ENCODE peak calls at places on chromosomes 6 and 20, in five cellular contexts. One of them, this sample, is unnamed.

GRCh38 chr6:50842861-50843384 is 24.3 kb downstream of the TFAP2B start:
- DNase-seq in SK-N-SH: no peak
- DNase-seq in HepG2: no peak
- DNase-seq in K562: no peak
- DNase-seq in H1: no peak
- DNase-seq in this sample: no peak

GRCh38 chr6:167975449-167975848 is 22.0 kb upstream of the KIF25 start:
- DNase-seq in K562: no peak
- DNase-seq in HepG2: no peak
- DNase-seq in SK-N-SH: no peak
- DNase-seq in H1: no peak
- DNase-seq in this sample: no peak

GRCh38 chr6:155185544-155185943 is 78.3 kb upstream of the CLDN20 start:
- DNase-seq in HepG2: no peak
- DNase-seq in H1: no peak
- DNase-seq in K562: no peak
- DNase-seq in SK-N-SH: no peak
- DNase-seq in this sample: no peak

GRCh38 chr6:40710626-40711354 is 123.6 kb upstream of the LRFN2 start:
- DNase-seq in HepG2: no peak
- DNase-seq in H1: no peak
- DNase-seq in SK-N-SH: no peak
- DNase-seq in K562: no peak
- DNase-seq in this sample: peak; percentile 15

GRCh38 chr6:161029195-161029809 is 37.7 kb downstream of the MAP3K4 start:
- DNase-seq in SK-N-SH: no peak
- DNase-seq in H1: no peak
- DNase-seq in K562: no peak
- DNase-seq in HepG2: no peak
- DNase-seq in this sample: peak; percentile 88

GRCh38 chr6:169950558-169950957 is 199.1 kb downstream of the ERMARD start:
- DNase-seq in HepG2: no peak
- DNase-seq in H1: no peak
- DNase-seq in K562: no peak
- DNase-seq in SK-N-SH: no peak
- DNase-seq in this sample: no peak

GRCh38 chr6:150846641-150847040 is 18.9 kb upstream of the MTHFD1L start:
- DNase-seq in H1: no peak
- DNase-seq in K562: no peak
- DNase-seq in HepG2: no peak
- DNase-seq in SK-N-SH: no peak
- DNase-seq in this sample: no peak

GRCh38 chr20:35039146-35039545 is 53.5 kb downstream of the TRPC4AP start:
- DNase-seq in K562: peak; percentile 16
- DNase-seq in H1: no peak
- DNase-seq in SK-N-SH: no peak
- DNase-seq in HepG2: no peak
- DNase-seq in this sample: no peak

GRCh38 chr20:5634894-5635293 is 115.3 kb upstream of the SHLD1 start:
- DNase-seq in HepG2: no peak
- DNase-seq in H1: no peak
- DNase-seq in SK-N-SH: no peak
- DNase-seq in K562: no peak
- DNase-seq in this sample: no peak

GRCh38 chr6:45949256-45949655 is 66.4 kb downstream of the CLIC5 start:
- DNase-seq in SK-N-SH: no peak
- DNase-seq in H1: no peak
- DNase-seq in HepG2: no peak
- DNase-seq in K562: no peak
- DNase-seq in this sample: no peak

GRCh38 chr6:72350256-72350875 is 271.5 kb upstream of the KCNQ5 start:
- DNase-seq in K562: no peak
- DNase-seq in HepG2: no peak
- DNase-seq in SK-N-SH: no peak
- DNase-seq in H1: no peak
- DNase-seq in this sample: no peak

GRCh38 chr20:58818585-58819285 is 32.0 kb downstream of the GNAS-AS1 start:
- DNase-seq in SK-N-SH: no peak
- DNase-seq in HepG2: no peak
- DNase-seq in H1: no peak
- DNase-seq in K562: no peak
- DNase-seq in this sample: peak; percentile 3

GRCh38 chr20:47768016-47768953 is 17.0 kb downstream of the SULF2 start:
- DNase-seq in K562: no peak
- DNase-seq in SK-N-SH: no peak
- DNase-seq in HepG2: no peak
- DNase-seq in H1: no peak
- DNase-seq in this sample: no peak

GRCh38 chr6:115782612-115783011 is 278.1 kb downstream of the FRK start:
- DNase-seq in H1: no peak
- DNase-seq in HepG2: no peak
- DNase-seq in SK-N-SH: no peak
- DNase-seq in K562: no peak
- DNase-seq in this sample: no peak

GRCh38 chr20:43938932-43939761 is 24.5 kb downstream of the TOX2 start:
- DNase-seq in SK-N-SH: no peak
- DNase-seq in H1: no peak
- DNase-seq in K562: no peak
- DNase-seq in HepG2: peak; percentile 72
- DNase-seq in this sample: no peak

GRCh38 chr20:35363190-35363589 is 48.6 kb downstream of the UQCC1 start:
- DNase-seq in H1: no peak
- DNase-seq in K562: peak; percentile 48
- DNase-seq in HepG2: no peak
- DNase-seq in SK-N-SH: no peak
- DNase-seq in this sample: no peak

GRCh38 chr6:32854376-32855178 is 585 bp downstream of the PSMB9 start:
- DNase-seq in SK-N-SH: peak; percentile 30
- DNase-seq in HepG2: no peak
- DNase-seq in K562: no peak
- DNase-seq in H1: no peak
- DNase-seq in this sample: no peak

GRCh38 chr20:22453244-22454080 is 130.9 kb downstream of the FOXA2 start:
- DNase-seq in HepG2: peak; percentile 70
- DNase-seq in SK-N-SH: peak; percentile 25
- DNase-seq in H1: no peak
- DNase-seq in K562: peak; percentile 25
- DNase-seq in this sample: no peak

GRCh38 chr6:137518584-137518983 is 24.4 kb upstream of the OLIG3 start:
- DNase-seq in HepG2: no peak
- DNase-seq in K562: no peak
- DNase-seq in H1: no peak
- DNase-seq in SK-N-SH: no peak
- DNase-seq in this sample: no peak

GRCh38 chr6:23213651-23214050 is 644.3 kb downstream of the HDGFL1 start:
- DNase-seq in SK-N-SH: no peak
- DNase-seq in HepG2: no peak
- DNase-seq in K562: no peak
- DNase-seq in H1: no peak
- DNase-seq in this sample: no peak

GRCh38 chr6:23213193-23213592 is 643.8 kb downstream of the HDGFL1 start:
- DNase-seq in HepG2: no peak
- DNase-seq in SK-N-SH: no peak
- DNase-seq in K562: no peak
- DNase-seq in H1: no peak
- DNase-seq in this sample: no peak

GRCh38 chr6:23212398-23212797 is 643.0 kb downstream of the HDGFL1 start:
- DNase-seq in H1: no peak
- DNase-seq in HepG2: no peak
- DNase-seq in SK-N-SH: no peak
- DNase-seq in K562: no peak
- DNase-seq in this sample: no peak
- TF ChIP-seq GABPA in H1: no peak
- TF ChIP-seq GABPA in HepG2: no peak
- TF ChIP-seq GABPA in SK-N-SH: no peak
- TF ChIP-seq GABPA in K562: no peak
- TF ChIP-seq GABPA in this sample: no peak

GRCh38 chr6:148021135-148021534 is 321.5 kb upstream of the SASH1 start:
- DNase-seq in HepG2: no peak
- DNase-seq in K562: no peak
- DNase-seq in SK-N-SH: no peak
- DNase-seq in H1: no peak
- DNase-seq in this sample: no peak
- TF ChIP-seq GABPA in HepG2: no peak
- TF ChIP-seq GABPA in K562: no peak
- TF ChIP-seq GABPA in SK-N-SH: no peak
- TF ChIP-seq GABPA in H1: no peak
- TF ChIP-seq GABPA in this sample: no peak

GRCh38 chr6:34131326-34132081 is 14.4 kb downstream of the GRM4 start:
- DNase-seq in H1: no peak
- DNase-seq in SK-N-SH: no peak
- DNase-seq in K562: no peak
- DNase-seq in HepG2: no peak
- DNase-seq in this sample: no peak
- TF ChIP-seq GABPA in H1: no peak
- TF ChIP-seq GABPA in SK-N-SH: no peak
- TF ChIP-seq GABPA in K562: no peak
- TF ChIP-seq GABPA in HepG2: no peak
- TF ChIP-seq GABPA in this sample: no peak

GRCh38 chr6:149013932-149014331 is 267.1 kb downstream of the UST start:
- DNase-seq in K562: no peak
- DNase-seq in H1: no peak
- DNase-seq in HepG2: no peak
- DNase-seq in SK-N-SH: no peak
- DNase-seq in this sample: no peak

GRCh38 chr6:149015877-149016525 is 269.2 kb downstream of the UST start:
- DNase-seq in SK-N-SH: no peak
- DNase-seq in K562: no peak
- DNase-seq in H1: no peak
- DNase-seq in HepG2: no peak
- DNase-seq in this sample: no peak

GRCh38 chr6:149014631-149015171 is 267.9 kb downstream of the UST start:
- DNase-seq in HepG2: no peak
- DNase-seq in K562: no peak
- DNase-seq in H1: peak; percentile 80
- DNase-seq in SK-N-SH: no peak
- DNase-seq in this sample: no peak

GRCh38 chr6:149016716-149017115 is 269.9 kb downstream of the UST start:
- DNase-seq in SK-N-SH: no peak
- DNase-seq in H1: no peak
- DNase-seq in HepG2: no peak
- DNase-seq in K562: no peak
- DNase-seq in this sample: no peak

DNA sequence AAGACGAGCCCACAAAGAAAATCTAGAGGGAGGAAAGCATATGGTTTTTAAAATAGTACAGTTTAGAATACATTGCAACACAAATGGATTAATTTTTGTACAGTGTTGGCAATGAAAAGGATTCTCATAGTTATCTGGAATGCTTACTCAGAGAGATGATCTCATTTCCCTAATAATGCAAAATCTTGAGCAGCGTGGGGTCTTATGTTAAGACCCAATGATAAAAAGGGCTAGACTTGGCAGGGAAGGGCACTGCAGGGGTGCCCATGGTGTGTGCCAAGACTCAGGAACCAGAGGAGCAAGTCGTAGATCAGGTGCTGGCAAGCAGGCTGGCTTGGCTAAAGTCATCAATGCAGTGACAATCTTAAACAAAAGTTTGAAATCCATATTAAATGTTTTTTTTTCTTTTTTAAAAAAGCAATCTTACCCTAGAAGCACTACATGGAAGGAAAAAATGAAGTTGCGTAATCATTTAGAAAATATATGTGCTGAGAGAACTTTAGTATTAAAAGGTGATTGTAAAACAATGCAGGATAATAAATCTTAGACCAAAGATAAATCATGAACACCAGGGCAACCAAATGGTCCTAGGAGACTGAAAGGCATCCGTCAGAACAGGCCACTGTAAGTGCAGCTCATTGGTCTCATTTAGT is 268.5 kb downstream of the UST start:
- DNase-seq in H1: no peak
- DNase-seq in SK-N-SH: no peak
- DNase-seq in K562: no peak
- DNase-seq in HepG2: no peak
- DNase-seq in this sample: no peak
- TF ChIP-seq GABPA in H1: no peak
- TF ChIP-seq GABPA in SK-N-SH: no peak
- TF ChIP-seq GABPA in K562: no peak
- TF ChIP-seq GABPA in HepG2: no peak
- TF ChIP-seq GABPA in this sample: no peak

GRCh38 chr6:5181494-5182287 is 79.1 kb downstream of the LYRM4 start:
- DNase-seq in H1: no peak
- DNase-seq in SK-N-SH: no peak
- DNase-seq in K562: no peak
- DNase-seq in HepG2: no peak
- DNase-seq in this sample: no peak

GRCh38 chr6:5175195-5175594 is 85.6 kb downstream of the LYRM4 start:
- DNase-seq in H1: peak; percentile 36
- DNase-seq in SK-N-SH: no peak
- DNase-seq in K562: peak; percentile 51
- DNase-seq in HepG2: no peak
- DNase-seq in this sample: no peak

GRCh38 chr6:5180636-5181035 is 80.1 kb downstream of the LYRM4 start:
- DNase-seq in K562: no peak
- DNase-seq in H1: no peak
- DNase-seq in SK-N-SH: no peak
- DNase-seq in HepG2: no peak
- DNase-seq in this sample: no peak

GRCh38 chr6:5175635-5176034 is 85.1 kb downstream of the LYRM4 start:
- DNase-seq in K562: no peak
- DNase-seq in HepG2: no peak
- DNase-seq in SK-N-SH: no peak
- DNase-seq in H1: no peak
- DNase-seq in this sample: no peak

DNA sequence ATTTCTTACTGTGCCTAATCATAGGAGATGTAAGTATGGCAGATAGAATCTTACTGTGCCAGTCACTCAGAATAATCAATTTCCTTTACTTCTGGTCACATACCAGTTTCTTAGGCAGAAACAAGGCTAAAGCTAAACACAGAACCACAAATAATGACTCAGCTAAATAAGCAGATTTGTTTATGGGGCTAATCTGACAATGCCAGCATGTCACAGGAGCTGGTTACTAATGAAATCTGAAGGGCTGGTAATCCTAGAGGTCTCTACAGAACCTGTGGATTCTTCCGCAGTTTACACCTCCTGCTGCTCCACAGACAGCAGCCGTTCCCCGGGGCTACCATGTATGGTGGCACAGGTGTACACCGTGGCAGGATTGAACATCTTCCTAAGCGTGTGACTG is 80.8 kb downstream of the LYRM4 start:
- DNase-seq in K562: no peak
- DNase-seq in HepG2: no peak
- DNase-seq in H1: no peak
- DNase-seq in SK-N-SH: no peak
- DNase-seq in this sample: no peak
- TF ChIP-seq GABPA in K562: no peak
- TF ChIP-seq GABPA in HepG2: no peak
- TF ChIP-seq GABPA in H1: no peak
- TF ChIP-seq GABPA in SK-N-SH: no peak
- TF ChIP-seq GABPA in this sample: no peak

This sample was measured in GM12878.